ENCODE peak calls at places on chromosomes 11 and 22, in seven cellular contexts. V is body of pancreas, O is testis, X is prostate gland, K is sigmoid colon, W is tibial nerve, Z is Peyer's patch. Y is an unnamed sample.

GRCh38 chr11:107116358-107116757 is 98.1 kb upstream of the GUCY1A2 start:
- DNase-seq in K (no peak), X (no peak), W (no peak), V (no peak), O (no peak), Z (no peak), Y (no peak)

GRCh38 chr22:44396727-44397722 is 84.3 kb upstream of the SHISAL1 start:
- DNase-seq in W (no peak), O (peak), K (no peak), X (no peak), V (no peak), Z (peak), Y (no peak)

GRCh38 chr11:38582151-38582550 is 1984.1 kb upstream of the RAG2 start:
- DNase-seq in X (no peak), K (no peak), W (no peak), Z (no peak), V (no peak), O (no peak), Y (no peak)

GRCh38 chr11:73259406-73260126 is 12.6 kb upstream of the P2RY6 start:
- DNase-seq in V (no peak), Z (no peak), W (no peak), O (no peak), K (peak), X (no peak), Y (no peak)

GRCh38 chr22:45096256-45096907 is 67.3 kb upstream of the NUP50 start:
- DNase-seq in K (no peak), V (peak), O (peak), W (peak), X (peak), Z (peak), Y (peak)

GRCh38 chr22:47587361-47587760 is 824.9 kb downstream of the TBC1D22A start:
- DNase-seq in X (no peak), O (no peak), V (no peak), Z (no peak), W (no peak), K (peak), Y (no peak)

GRCh38 chr22:27348634-27349033 is 452.9 kb downstream of the MN1 start:
- DNase-seq in Z (no peak), V (peak), X (no peak), O (no peak), W (no peak), K (no peak), Y (peak)

GRCh38 chr11:82810738-82811137 is 77.1 kb upstream of the FAM181B start:
- DNase-seq in Z (no peak), W (no peak), X (no peak), O (no peak), K (no peak), V (no peak), Y (no peak)

GRCh38 chr11:125128450-125128849 is 17.0 kb upstream of the TMEM218 start:
- DNase-seq in O (no peak), K (no peak), V (no peak), X (no peak), Z (no peak), W (no peak), Y (no peak)

GRCh38 chr11:92226331-92227232 is 2.0 kb downstream of the FAT3 start:
- DNase-seq in V (peak), W (no peak), Z (no peak), O (peak), X (no peak), K (no peak), Y (no peak)

GRCh38 chr11:128180446-128181089 is 406.8 kb downstream of the ETS1 start:
- DNase-seq in K (no peak), X (no peak), W (no peak), V (no peak), O (no peak), Z (no peak), Y (no peak)

GRCh38 chr11:7941141-7941540 is 367 bp downstream of the OR10A3 start:
- DNase-seq in W (no peak), X (no peak), O (no peak), Z (no peak), K (no peak), V (no peak), Y (no peak)

GRCh38 chr22:25153961-25154685 is 45.5 kb upstream of the CRYBB3 start:
- DNase-seq in Z (no peak), O (no peak), K (peak), W (peak), V (peak), X (peak), Y (peak)

GRCh38 chr22:49040754-49041467 is 786.8 kb downstream of the BRD1 start:
- DNase-seq in Z (no peak), O (no peak), X (no peak), K (peak), W (no peak), V (no peak), Y (no peak)

GRCh38 chr11:45400594-45400993 is 114.5 kb upstream of the SYT13 start:
- DNase-seq in W (no peak), Z (no peak), O (no peak), K (no peak), X (no peak), V (no peak), Y (no peak)

GRCh38 chr22:23789638-23790037 is 2.9 kb downstream of the SMARCB1 start:
- DNase-seq in K (no peak), O (no peak), V (no peak), W (no peak), Z (peak), X (no peak), Y (no peak)

GRCh38 chr11:26201411-26201810 is 130.5 kb upstream of the ANO3 start:
- DNase-seq in X (no peak), W (no peak), V (no peak), K (no peak), Z (no peak), O (no peak), Y (no peak)

GRCh38 chr22:49628351-49629023 is 199.2 kb downstream of the BRD1 start:
- DNase-seq in O (peak), K (peak), X (no peak), W (no peak), Z (no peak), V (no peak), Y (no peak)

GRCh38 chr22:37080838-37081237 is 28.7 kb downstream of the TMPRSS6 start:
- DNase-seq in W (no peak), V (no peak), X (no peak), K (no peak), O (no peak), Z (no peak), Y (no peak)

GRCh38 chr11:65594991-65595920 is at the start of gene KCNK7:
- DNase-seq in V (no peak), X (no peak), O (no peak), Z (no peak), K (peak), W (no peak), Y (no peak)

GRCh38 chr22:49571326-49571725 is 256.3 kb downstream of the BRD1 start:
- DNase-seq in Z (no peak), W (no peak), O (no peak), V (no peak), K (peak), X (no peak), Y (no peak)

GRCh38 chr11:15106201-15106965 is 8.3 kb upstream of the INSC start:
- DNase-seq in W (no peak), Z (no peak), X (no peak), O (no peak), K (no peak), V (no peak), Y (no peak)

GRCh38 chr11:130514316-130514715 is 65.9 kb downstream of the ADAMTS15 start:
- DNase-seq in Z (no peak), W (no peak), K (no peak), X (no peak), V (no peak), O (no peak), Y (no peak)

GRCh38 chr11:128772814-128773213 is 78.9 kb downstream of the FLI1 start:
- DNase-seq in W (no peak), Z (no peak), V (peak), O (no peak), K (no peak), X (no peak), Y (peak)

GRCh38 chr11:120500414-120500936 is 11.1 kb upstream of the GRIK4 start:
- DNase-seq in K (no peak), V (no peak), O (no peak), W (no peak), X (no peak), Z (no peak), Y (peak)

GRCh38 chr11:85857098-85857497 is 1.9 kb downstream of the CCDC83 start:
- DNase-seq in V (no peak), O (no peak), K (no peak), X (no peak), W (no peak), Z (no peak), Y (no peak)

GRCh38 chr11:33936745-33937612 is 45.1 kb upstream of the LMO2 start:
- DNase-seq in V (peak), K (peak), W (no peak), O (peak), X (peak), Z (no peak), Y (peak)

GRCh38 chr11:119849872-119850271 is 120.9 kb upstream of the NECTIN1 start:
- DNase-seq in K (no peak), Z (no peak), W (no peak), O (no peak), V (no peak), X (no peak), Y (no peak)

GRCh38 chr22:35349368-35349703 is 31.6 kb upstream of the HMOX1 start:
- DNase-seq in V (peak), W (no peak), K (no peak), X (no peak), O (no peak), Z (no peak), Y (no peak)

GRCh38 chr22:35352214-35353111 is 28.4 kb upstream of the HMOX1 start:
- DNase-seq in W (peak), K (peak), X (no peak), O (peak), Z (no peak), V (peak), Y (no peak)

GRCh38 chr22:35348703-35349102 is 32.2 kb upstream of the HMOX1 start:
- DNase-seq in Z (no peak), X (no peak), O (no peak), W (no peak), V (no peak), K (no peak), Y (no peak)

GRCh38 chr22:35349704-35350538 is 31.0 kb upstream of the HMOX1 start:
- DNase-seq in V (peak), K (no peak), O (peak), Z (no peak), W (no peak), X (no peak), Y (peak)

DNA sequence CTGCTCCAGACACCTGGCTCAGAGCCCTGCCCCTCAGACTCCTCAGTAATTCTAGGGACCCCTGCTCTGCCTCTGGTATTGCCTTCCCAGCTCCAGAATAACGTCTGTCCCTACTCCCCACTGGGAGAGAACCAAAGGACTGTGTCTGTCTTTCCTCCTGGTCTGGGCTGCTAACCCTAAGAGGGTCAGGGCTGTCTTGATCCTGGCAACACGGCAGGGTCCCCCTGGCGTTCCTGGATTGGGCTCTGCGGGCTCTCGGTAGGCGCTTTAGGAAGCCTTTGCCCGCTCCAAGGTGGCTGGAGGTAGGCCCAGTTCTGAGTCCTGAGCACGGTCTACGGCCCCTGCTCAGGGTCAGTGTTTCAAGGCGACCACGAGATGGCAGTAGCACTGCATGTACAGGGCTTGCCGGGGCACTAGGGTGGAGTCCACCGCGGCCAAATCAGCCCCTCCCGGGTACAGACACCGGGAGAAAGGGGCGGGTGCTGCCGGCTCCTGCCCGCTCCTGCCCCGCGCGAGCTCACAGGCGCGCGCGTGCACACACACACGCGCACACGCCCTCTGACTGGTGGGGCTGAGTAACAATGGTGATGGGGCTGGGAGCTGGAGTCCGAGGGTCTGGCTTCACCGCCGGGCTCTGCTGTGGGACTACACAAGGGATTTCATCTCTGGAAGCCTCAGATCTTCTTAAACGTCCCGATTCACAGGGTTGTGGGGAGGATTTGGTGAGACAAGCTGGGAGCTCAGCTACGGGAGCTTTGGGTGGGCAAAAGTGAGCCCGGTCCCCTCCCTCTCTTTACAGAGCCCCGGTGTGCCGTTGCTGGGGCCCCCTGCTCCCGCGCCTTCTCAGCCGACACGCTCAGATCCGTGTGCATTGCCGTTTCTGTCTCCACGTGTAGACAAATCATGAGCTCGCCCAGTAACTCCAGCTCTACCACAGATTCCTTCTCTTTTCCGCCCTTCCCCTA is 30.1 kb upstream of the HMOX1 start:
- DNase-seq in K (peak), X (peak), W (peak), V (peak), Z (peak), O (peak), Y (peak)
- TF ChIP-seq POLR2A in K (no peak), X (peak), W (peak), V (peak), Z (peak), O (no peak), Y (no peak)

GRCh38 chr22:20922141-20922751 is 5.0 kb downstream of the CRKL start:
- DNase-seq in O (no peak), Z (no peak), X (no peak), W (no peak), V (no peak), K (no peak), Y (no peak)

GRCh38 chr22:20920881-20921203 is 3.6 kb downstream of the CRKL start:
- DNase-seq in O (no peak), X (no peak), K (no peak), Z (no peak), W (no peak), V (no peak), Y (no peak)

GRCh38 chr22:20919718-20920117 is 2.5 kb downstream of the CRKL start:
- DNase-seq in Z (no peak), W (no peak), X (no peak), V (no peak), K (no peak), O (no peak), Y (no peak)

GRCh38 chr22:20916916-20917810 is at the start of gene CRKL:
- DNase-seq in K (peak), V (peak), Z (peak), O (peak), W (peak), X (peak), Y (peak)

DNA sequence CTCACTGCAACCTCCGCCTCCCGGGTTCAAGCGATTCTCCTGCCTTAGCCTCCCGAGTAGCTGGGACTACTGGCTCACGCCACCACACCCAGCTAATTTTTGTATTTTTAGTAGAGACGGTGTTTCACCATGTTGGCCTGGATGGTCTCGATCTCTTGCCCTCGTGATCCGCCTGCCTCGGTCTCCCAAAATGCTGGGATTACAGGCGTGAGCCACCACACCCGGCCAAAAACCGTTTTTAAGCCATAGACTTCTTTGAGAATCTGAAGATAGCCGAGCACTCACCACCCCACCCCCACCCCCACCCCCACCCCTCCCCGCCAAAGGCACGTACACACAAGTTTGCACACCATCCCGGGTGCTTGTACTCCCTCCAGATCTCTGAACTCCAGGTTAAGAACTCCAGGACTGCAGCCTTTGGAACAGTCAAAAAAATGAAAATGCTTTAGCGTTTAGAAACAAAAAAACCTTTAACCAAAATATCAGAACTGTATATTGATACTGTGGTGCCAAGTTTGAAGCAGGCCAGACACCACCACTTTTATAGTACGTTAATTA is 1.5 kb downstream of the CRKL start:
- DNase-seq in V (no peak), K (no peak), X (no peak), Z (no peak), O (no peak), W (no peak), Y (no peak)
- H3K27ac ChIP-seq in V (no peak), K (peak), X (peak), Z (peak), O (no peak), W (no peak), Y (peak)

DNA sequence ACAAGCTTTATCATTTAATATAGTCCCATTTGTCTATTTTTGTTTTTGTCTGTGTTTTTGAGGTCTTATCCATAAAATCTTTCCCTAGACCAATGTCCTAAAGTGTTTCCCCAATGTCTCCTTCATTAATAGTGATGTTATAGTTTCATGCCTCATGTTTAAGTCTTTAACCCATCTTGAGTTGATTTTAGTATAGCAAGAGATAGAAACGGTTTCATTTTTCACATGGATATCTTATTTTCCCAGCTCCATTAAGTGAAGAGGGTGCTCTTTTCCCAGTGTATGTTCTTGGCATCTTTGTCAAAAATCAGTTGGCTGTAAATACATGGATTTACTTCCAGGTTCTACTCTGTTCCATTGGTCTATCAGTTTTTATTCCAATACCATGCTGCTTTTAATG is 58.2 kb downstream of the KCNQ1OT1 start:
- DNase-seq in W (no peak), V (no peak), K (no peak), X (no peak), Z (no peak), O (no peak), Y (no peak)
- TF ChIP-seq CTCF in W (no peak), V (no peak), K (no peak), X (no peak), Z (no peak), O (no peak), Y (no peak)

GRCh38 chr11:60378359-60378758 is at the start of gene MS4A7:
- DNase-seq in O (peak), Z (no peak), X (no peak), V (peak), K (peak), W (no peak), Y (peak)
- TF ChIP-seq POLR2A in O (no peak), Z (peak), X (no peak), V (peak), K (peak), W (peak), Y (no peak)

DNA sequence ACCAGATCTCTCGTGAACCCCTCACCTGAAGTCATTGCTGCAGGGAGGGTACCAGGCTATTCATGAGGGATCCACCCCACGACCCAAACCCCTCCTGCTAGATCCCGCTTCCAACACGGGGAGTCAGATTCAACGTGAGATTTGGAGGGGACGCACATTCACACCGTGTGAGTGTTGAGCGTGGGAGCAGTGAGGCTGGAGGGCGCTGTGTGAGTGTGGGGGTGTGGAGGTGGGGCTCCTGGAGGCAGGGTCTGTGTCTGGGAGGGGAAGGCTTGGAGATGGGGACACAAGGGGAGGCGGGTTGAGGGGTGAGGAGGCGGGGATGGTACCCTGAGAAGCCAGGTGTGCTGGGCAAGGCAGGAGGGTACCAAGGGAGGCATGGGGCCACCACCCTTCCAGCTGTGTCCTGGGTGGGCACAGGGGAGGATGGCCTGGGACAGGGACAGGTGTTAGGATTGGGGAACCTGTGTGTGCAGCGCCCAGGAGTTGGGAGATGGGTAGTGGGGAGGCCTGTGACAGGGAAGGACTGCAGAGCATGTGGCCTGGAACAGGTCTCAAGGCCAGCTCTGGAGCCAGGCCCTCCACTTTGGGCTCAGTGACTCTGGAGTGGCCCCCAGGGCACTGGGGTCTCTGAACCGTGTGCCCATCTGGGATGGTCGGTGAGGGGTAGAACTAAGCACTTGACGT is 13.6 kb downstream of the TPCN2 start:
- DNase-seq in K (no peak), Z (no peak), O (no peak), V (no peak), W (no peak), X (no peak), Y (no peak)
- H3K27ac ChIP-seq in K (no peak), Z (no peak), O (no peak), V (no peak), W (no peak), X (no peak), Y (no peak)

DNA sequence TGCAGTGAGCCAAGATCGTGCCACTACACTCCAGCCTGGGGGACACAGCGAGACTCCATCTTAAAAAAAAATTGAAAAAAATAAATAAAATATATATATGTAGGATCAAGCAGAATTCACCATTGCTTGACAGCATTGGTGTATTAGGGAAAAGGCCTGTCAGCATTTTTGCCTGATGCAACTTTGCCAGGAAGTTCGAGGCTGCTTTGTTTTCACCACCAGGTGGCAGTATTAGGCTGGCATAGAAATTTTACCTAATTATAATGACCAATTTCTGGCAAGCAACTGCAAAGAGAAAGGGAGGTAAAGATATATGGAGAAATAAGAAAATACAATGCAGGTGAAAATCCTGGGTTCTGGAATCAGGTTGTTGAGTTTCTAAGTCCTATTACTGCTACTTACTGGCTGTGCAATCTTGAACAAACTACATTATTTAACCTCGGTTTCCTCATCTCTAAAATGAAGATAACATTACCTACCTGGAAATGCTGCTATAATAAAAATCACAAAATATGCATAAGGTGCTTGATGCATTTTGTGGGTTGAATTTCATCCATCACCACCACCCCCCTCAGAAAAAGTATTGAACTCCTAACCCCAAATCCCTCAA is 24.7 kb downstream of the LAYN start:
- DNase-seq in K (peak), W (peak), V (peak), X (peak), O (peak), Z (no peak), Y (peak)
- TF ChIP-seq CTCF in K (peak), W (peak), V (peak), X (peak), O (peak), Z (peak), Y (peak)

Y was measured in thyroid gland.